ENCODE peak calls at places on chromosome 12, in eight cellular contexts. V, E, R, Q, J, O, A and I are unnamed samples.

GRCh38 chr12:65728913-65729793 is 95.1 kb upstream of the HMGA2 start:
- DNase-seq in V (peak; percentile 91), E (no peak), R (no peak), Q (no peak), J (no peak), O (peak; percentile 18), A (no peak), I (no peak)

GRCh38 chr12:29980304-29980703 is 196.6 kb upstream of the TMTC1 start:
- DNase-seq in V (no peak), E (no peak), R (no peak), Q (no peak), J (no peak), O (no peak), A (no peak), I (no peak)

GRCh38 chr12:115464008-115464672 is 780.2 kb upstream of the TBX3 start:
- DNase-seq in V (no peak), E (no peak), R (no peak), Q (no peak), J (no peak), O (no peak), A (no peak), I (no peak)

GRCh38 chr12:57518920-57519757 is 1.2 kb downstream of the DDIT3 start:
- DNase-seq in V (no peak), E (peak; percentile 55), R (no peak), Q (no peak), J (peak; percentile 51), O (peak; percentile 80), A (no peak), I (no peak)

GRCh38 chr12:124006582-124007170 is 33.7 kb downstream of the ZNF664 start:
- DNase-seq in V (no peak), E (no peak), R (no peak), Q (no peak), J (no peak), O (no peak), A (no peak), I (peak; percentile 82)

GRCh38 chr12:20264608-20265114 is 103.7 kb upstream of the PDE3A start:
- DNase-seq in V (peak; percentile 89), E (no peak), R (no peak), Q (no peak), J (peak; percentile 24), O (no peak), A (no peak), I (no peak)

GRCh38 chr12:5390174-5390799 is 41.6 kb upstream of the NTF3 start:
- DNase-seq in V (peak; percentile 38), E (no peak), R (no peak), Q (no peak), J (no peak), O (no peak), A (no peak), I (no peak)

GRCh38 chr12:46342562-46343033 is 30.0 kb downstream of the SLC38A2 start:
- DNase-seq in V (peak; percentile 83), E (peak; percentile 30), R (no peak), Q (no peak), J (peak; percentile 68), O (peak; percentile 59), A (peak; percentile 22), I (no peak)

GRCh38 chr12:72511906-72512305 is 239.7 kb downstream of the TRHDE start:
- DNase-seq in V (no peak), E (no peak), R (no peak), Q (no peak), J (no peak), O (peak; percentile 1), A (no peak), I (no peak)

GRCh38 chr12:57203201-57203600 is 13.4 kb upstream of the NXPH4 start:
- DNase-seq in V (no peak), E (no peak), R (no peak), Q (no peak), J (no peak), O (no peak), A (no peak), I (no peak)

GRCh38 chr12:116710367-116710766 is 27.5 kb downstream of the SPRING1 start:
- DNase-seq in V (no peak), E (no peak), R (no peak), Q (no peak), J (no peak), O (no peak), A (no peak), I (no peak)

GRCh38 chr12:24852420-24852819 is 96.5 kb downstream of the BCAT1 start:
- DNase-seq in V (no peak), E (no peak), R (no peak), Q (no peak), J (no peak), O (no peak), A (no peak), I (no peak)

GRCh38 chr12:131897276-131897675 is 2.9 kb downstream of the ULK1 start:
- DNase-seq in V (peak; percentile 47), E (peak; percentile 59), R (no peak), Q (no peak), J (no peak), O (no peak), A (no peak), I (no peak)

GRCh38 chr12:46963977-46964376 is 115.4 kb upstream of the PCED1B start:
- DNase-seq in V (no peak), E (no peak), R (no peak), Q (no peak), J (no peak), O (peak; percentile 68), A (no peak), I (no peak)

GRCh38 chr12:12095016-12095415 is 24.3 kb downstream of the BCL2L14 start:
- DNase-seq in V (no peak), E (no peak), R (no peak), Q (no peak), J (no peak), O (peak; percentile 16), A (no peak), I (no peak)

GRCh38 chr12:116820077-116820656 is 61.1 kb downstream of the HRK start:
- DNase-seq in V (no peak), E (no peak), R (no peak), Q (no peak), J (no peak), O (no peak), A (no peak), I (no peak)

GRCh38 chr12:112796067-112796466 is 4.5 kb downstream of the RPH3A start:
- DNase-seq in V (no peak), E (no peak), R (no peak), Q (no peak), J (peak; percentile 61), O (no peak), A (no peak), I (no peak)

GRCh38 chr12:100493371-100494012 is 19.8 kb downstream of the NR1H4 start:
- DNase-seq in V (no peak), E (no peak), R (no peak), Q (no peak), J (no peak), O (no peak), A (no peak), I (no peak)

GRCh38 chr12:21451529-21451928 is 14.1 kb downstream of the PYROXD1 start:
- DNase-seq in V (no peak), E (no peak), R (no peak), Q (no peak), J (no peak), O (peak; percentile 8), A (no peak), I (no peak)

GRCh38 chr12:18955594-18955993 is 173.9 kb upstream of the PLEKHA5 start:
- DNase-seq in V (no peak), E (no peak), R (no peak), Q (no peak), J (no peak), O (no peak), A (no peak), I (no peak)

GRCh38 chr12:106204312-106204711 is 43.5 kb downstream of the CKAP4 start:
- DNase-seq in V (peak; percentile 8), E (no peak), R (no peak), Q (no peak), J (no peak), O (no peak), A (no peak), I (no peak)

GRCh38 chr12:114580306-114580705 is 103.7 kb downstream of the TBX3 start:
- DNase-seq in V (no peak), E (no peak), R (no peak), Q (no peak), J (no peak), O (no peak), A (no peak), I (no peak)

GRCh38 chr12:23049180-23049579 is 424.2 kb downstream of the ETNK1 start:
- DNase-seq in V (no peak), E (no peak), R (no peak), Q (no peak), J (peak; percentile 7), O (peak; percentile 0), A (no peak), I (no peak)

GRCh38 chr12:94531196-94531720 is 71.6 kb upstream of the CEP83 start:
- DNase-seq in V (no peak), E (no peak), R (no peak), Q (no peak), J (no peak), O (no peak), A (no peak), I (no peak)
- H3K4me1 ChIP-seq in V (no peaks in the 10 kb centered on the region), E (no peaks in the 10 kb centered on the region), R (no peaks in the 10 kb centered on the region), Q (no peaks in the 10 kb centered on the region), J (peaks cover 3% of the 10 kb centered on the region), O (no peaks in the 10 kb centered on the region), A (peaks cover 3% of the 10 kb centered on the region), I (no peaks in the 10 kb centered on the region)

GRCh38 chr12:25958254-25959068 is at the start of gene RASSF8:
- DNase-seq in V (peak; percentile 92), E (peak; percentile 84), R (peak; percentile 53), Q (no peak), J (peak; percentile 62), O (peak; percentile 89), A (no peak), I (no peak)
- H3K4me3 ChIP-seq in V (peak within 1 kb of the TSS; percentile 98), E (peak within 1 kb of the TSS; percentile 68), R (peak within 1 kb of the TSS; percentile 75), Q (peak within 1 kb of the TSS; percentile 42), J (peak within 1 kb of the TSS; percentile 85), O (peak within 1 kb of the TSS; percentile 99), A (no peak within 1 kb of the TSS), I (no peak within 1 kb of the TSS)

GRCh38 chr12:27245039-27245438 is 953 bp downstream of the STK38L start:
- DNase-seq in V (no peak), E (no peak), R (no peak), Q (no peak), J (no peak), O (peak; percentile 17), A (no peak), I (no peak)
- H3K27ac ChIP-seq in V (no peak overlapping the region), E (peak overlapping the region; percentile 90), R (peak overlapping the region; percentile 86), Q (no peak overlapping the region), J (peak overlapping the region; percentile 89), O (peak overlapping the region; percentile 70), A (no peak overlapping the region), I (peak overlapping the region; percentile 77)

GRCh38 chr12:3576891-3577290 is 85.9 kb downstream of the PRMT8 start:
- DNase-seq in V (no peak), E (no peak), R (no peak), Q (no peak), J (no peak), O (no peak), A (no peak), I (no peak)
- H3K4me1 ChIP-seq in V (no peaks in the 10 kb centered on the region), E (no peaks in the 10 kb centered on the region), R (no peaks in the 10 kb centered on the region), Q (no peaks in the 10 kb centered on the region), J (no peaks in the 10 kb centered on the region), O (no peaks in the 10 kb centered on the region), A (no peaks in the 10 kb centered on the region), I (no peaks in the 10 kb centered on the region)